ENCODE peak calls at places on chromosomes 16 and 17, in nine cellular contexts. L, P, N, J, Q, E, R, S and O are unnamed samples.

GRCh38 chr17:75625813-75626486 is 7.3 kb upstream of the SMIM5 start:
- DNase-seq in L (peak; percentile 70), P (peak; percentile 49), N (no peak), J (peak; percentile 40), Q (peak; percentile 44), E (peak; percentile 36), R (no peak), S (no peak), O (no peak)

GRCh38 chr17:82217120-82217529 is 4.5 kb upstream of the CCDC57 start:
- DNase-seq in L (peak; percentile 6), P (no peak), N (no peak), J (no peak), Q (no peak), E (peak; percentile 85), R (no peak), S (peak; percentile 81), O (peak; percentile 81)

GRCh38 chr16:30900588-30900987 is 4.2 kb downstream of the CTF1 start:
- DNase-seq in L (no peak), P (no peak), N (no peak), J (no peak), Q (no peak), E (no peak), R (no peak), S (no peak), O (no peak)

GRCh38 chr17:29569245-29569950 is 897 bp downstream of the TP53I13 start:
- DNase-seq in L (no peak), P (peak; percentile 42), N (no peak), J (no peak), Q (no peak), E (peak; percentile 35), R (no peak), S (peak; percentile 39), O (peak; percentile 54)

GRCh38 chr17:43958953-43959352 is 5.2 kb upstream of the PYY start:
- DNase-seq in L (no peak), P (peak; percentile 18), N (no peak), J (no peak), Q (no peak), E (no peak), R (no peak), S (no peak), O (no peak)

GRCh38 chr16:20734056-20734455 is 7.6 kb downstream of the THUMPD1 start:
- DNase-seq in L (no peak), P (no peak), N (no peak), J (no peak), Q (no peak), E (no peak), R (no peak), S (no peak), O (no peak)

GRCh38 chr17:60406887-60407286 is 15.0 kb upstream of the USP32 start:
- DNase-seq in L (no peak), P (no peak), N (no peak), J (no peak), Q (no peak), E (no peak), R (no peak), S (no peak), O (no peak)

GRCh38 chr17:70017112-70017511 is 57.9 kb upstream of the KCNJ16 start:
- DNase-seq in L (no peak), P (no peak), N (no peak), J (peak; percentile 61), Q (no peak), E (no peak), R (no peak), S (no peak), O (no peak)

GRCh38 chr16:81730090-81731051 is 48.7 kb upstream of the PLCG2 start:
- DNase-seq in L (peak; percentile 90), P (peak; percentile 44), N (no peak), J (peak; percentile 85), Q (peak; percentile 91), E (peak; percentile 68), R (peak; percentile 79), S (peak; percentile 91), O (peak; percentile 92)

GRCh38 chr17:46942441-46943217 is 19.7 kb downstream of the GOSR2 start:
- DNase-seq in L (peak; percentile 85), P (peak; percentile 82), N (peak; percentile 43), J (peak; percentile 86), Q (peak; percentile 68), E (peak; percentile 70), R (peak; percentile 63), S (no peak), O (peak; percentile 75)

GRCh38 chr17:36768355-36768754 is 167.0 kb downstream of the MRM1 start:
- DNase-seq in L (no peak), P (no peak), N (no peak), J (no peak), Q (no peak), E (no peak), R (no peak), S (no peak), O (no peak)

GRCh38 chr16:885391-885790 is 84.9 kb upstream of the GNG13 start:
- DNase-seq in L (no peak), P (no peak), N (no peak), J (no peak), Q (no peak), E (no peak), R (no peak), S (no peak), O (no peak)

GRCh38 chr16:886084-886543 is 84.7 kb downstream of the LMF1 start:
- DNase-seq in L (peak; percentile 36), P (no peak), N (no peak), J (no peak), Q (no peak), E (no peak), R (no peak), S (peak; percentile 27), O (no peak)

GRCh38 chr16:888901-889570 is 81.7 kb downstream of the LMF1 start:
- DNase-seq in L (no peak), P (no peak), N (no peak), J (no peak), Q (no peak), E (no peak), R (peak; percentile 9), S (peak; percentile 34), O (no peak)

GRCh38 chr16:887846-888245 is 82.9 kb downstream of the LMF1 start:
- DNase-seq in L (no peak), P (no peak), N (no peak), J (no peak), Q (no peak), E (no peak), R (peak; percentile 4), S (peak; percentile 42), O (no peak)

GRCh38 chr16:886802-887731 is 83.7 kb downstream of the LMF1 start:
- DNase-seq in L (peak; percentile 51), P (no peak), N (no peak), J (no peak), Q (no peak), E (no peak), R (peak; percentile 9), S (peak; percentile 34), O (no peak)
- H3K4me3 ChIP-seq in L (no peak overlapping the region), P (no peak overlapping the region), N (no peak overlapping the region), J (no peak overlapping the region), Q (no peak overlapping the region), E (no peak overlapping the region), R (no peak overlapping the region), S (no peak overlapping the region), O (no peak overlapping the region)

GRCh38 chr16:85104821-85105391 is 7.4 kb downstream of the CIBAR2 start:
- DNase-seq in L (no peak), P (no peak), N (no peak), J (no peak), Q (no peak), E (no peak), R (peak; percentile 38), S (no peak), O (no peak)

GRCh38 chr16:85105475-85105874 is 6.8 kb downstream of the CIBAR2 start:
- DNase-seq in L (no peak), P (no peak), N (no peak), J (no peak), Q (no peak), E (no peak), R (no peak), S (no peak), O (no peak)

GRCh38 chr16:85107532-85107931 is 4.7 kb downstream of the CIBAR2 start:
- DNase-seq in L (no peak), P (no peak), N (no peak), J (no peak), Q (no peak), E (no peak), R (no peak), S (no peak), O (no peak)

GRCh38 chr16:85104147-85104546 is 8.1 kb downstream of the CIBAR2 start:
- DNase-seq in L (no peak), P (no peak), N (no peak), J (no peak), Q (no peak), E (no peak), R (no peak), S (no peak), O (no peak)

GRCh38 chr16:85107083-85107482 is 5.2 kb downstream of the CIBAR2 start:
- DNase-seq in L (no peak), P (no peak), N (no peak), J (no peak), Q (no peak), E (no peak), R (no peak), S (no peak), O (no peak)
- H3K4me3 ChIP-seq in L (no peak overlapping the region), P (no peak overlapping the region), N (no peak overlapping the region), J (no peak overlapping the region), Q (no peak overlapping the region), E (no peak overlapping the region), R (no peak overlapping the region), S (no peak overlapping the region), O (no peak overlapping the region)

DNA sequence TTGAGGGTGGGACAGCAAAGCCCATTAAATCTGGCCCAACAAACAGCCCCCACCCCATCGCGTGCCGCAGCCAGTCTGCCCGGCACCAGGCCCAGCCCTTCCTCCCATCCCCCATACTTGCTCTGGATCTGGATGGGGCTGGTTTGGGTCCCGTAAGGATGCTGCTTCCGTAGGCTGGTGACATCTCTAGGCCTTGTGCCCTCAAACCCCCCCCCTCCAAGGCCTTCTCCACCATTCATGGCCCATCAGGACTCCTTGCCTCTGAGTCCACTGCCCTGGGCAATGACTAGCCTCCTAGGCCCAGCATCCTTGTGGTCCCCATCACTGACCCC is 844 bp upstream of the FAM83G start:
- DNase-seq in L (no peak), P (no peak), N (no peak), J (no peak), Q (no peak), E (no peak), R (no peak), S (no peak), O (no peak)
- H3K4me3 ChIP-seq in L (no peak overlapping the region), P (no peak overlapping the region), N (no peak overlapping the region), J (no peak overlapping the region), Q (no peak overlapping the region), E (no peak overlapping the region), R (peak overlapping the region; percentile 73), S (no peak overlapping the region), O (no peak overlapping the region)

DNA sequence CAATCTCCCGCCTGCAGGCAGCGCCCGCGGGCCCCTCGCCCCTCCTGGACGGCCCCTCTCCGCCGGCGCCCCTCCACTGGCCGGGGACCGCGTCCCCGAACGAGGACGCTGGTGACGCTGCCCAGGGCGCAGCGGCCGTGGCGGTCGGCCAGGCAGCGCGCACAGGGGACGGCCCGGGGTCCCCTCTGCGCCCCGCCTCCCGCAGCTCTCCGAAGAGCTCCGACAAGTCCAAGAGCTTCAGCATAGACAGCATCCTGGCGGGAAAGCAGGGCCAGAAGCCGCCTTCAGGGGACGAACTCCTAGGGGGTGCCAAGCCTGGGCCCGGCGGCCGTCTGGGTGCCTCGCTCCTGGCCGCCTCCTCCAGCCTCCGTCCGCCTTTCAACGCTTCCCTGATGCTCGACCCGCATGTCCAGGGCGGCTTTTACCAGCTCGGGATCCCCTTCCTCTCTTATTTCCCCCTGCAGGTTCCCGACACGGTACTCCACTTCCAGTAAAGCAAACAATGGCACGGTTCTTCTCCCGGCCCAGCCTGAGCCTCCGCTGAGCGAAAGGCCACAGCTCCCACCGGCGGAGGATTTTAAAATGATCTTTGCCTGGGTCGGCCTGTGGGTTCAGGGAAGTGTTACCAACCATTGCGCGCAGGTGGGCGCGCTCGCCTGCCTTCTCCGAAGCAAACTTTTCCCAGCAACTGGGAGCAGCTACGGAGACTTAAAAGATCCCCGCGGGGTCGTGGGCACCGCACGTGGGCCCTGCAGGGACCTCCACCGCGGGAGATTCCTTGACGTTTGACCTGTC is 1.1 kb downstream of the FOXL1 start:
- DNase-seq in L (no peak), P (no peak), N (no peak), J (no peak), Q (no peak), E (no peak), R (no peak), S (no peak), O (no peak)
- H3K4me3 ChIP-seq in L (peak overlapping the region; percentile 8), P (no peak overlapping the region), N (peak overlapping the region; percentile 86), J (peak overlapping the region; percentile 83), Q (no peak overlapping the region), E (no peak overlapping the region), R (peak overlapping the region; percentile 43), S (no peak overlapping the region), O (peak overlapping the region; percentile 25)